ENCODE peak calls at places on chromosome 7, in nine cellular contexts. One of them, this sample, is unnamed.

GRCh38 chr7:122532406-122533269 is 166.3 kb downstream of the RNF133 start:
- DNase-seq in prostate gland: no peak
- DNase-seq in IMR-90: peak; percentile 5
- DNase-seq in uterus: no peak
- DNase-seq in upper lobe of left lung: no peak
- DNase-seq in adrenal gland: no peak
- DNase-seq in sigmoid colon: no peak
- DNase-seq in H54: no peak
- DNase-seq in body of pancreas: no peak
- DNase-seq in this sample: no peak

GRCh38 chr7:107387077-107387476 is 82.8 kb upstream of the GPR22 start:
- DNase-seq in upper lobe of left lung: peak; percentile 35
- DNase-seq in adrenal gland: no peak
- DNase-seq in H54: no peak
- DNase-seq in prostate gland: no peak
- DNase-seq in body of pancreas: no peak
- DNase-seq in uterus: peak; percentile 36
- DNase-seq in sigmoid colon: no peak
- DNase-seq in IMR-90: peak; percentile 39
- DNase-seq in this sample: peak; percentile 77

GRCh38 chr7:158582089-158582456 is 5.5 kb downstream of the PTPRN2 start:
- DNase-seq in IMR-90: no peak
- DNase-seq in sigmoid colon: peak; percentile 19
- DNase-seq in body of pancreas: peak; percentile 58
- DNase-seq in prostate gland: no peak
- DNase-seq in upper lobe of left lung: no peak
- DNase-seq in adrenal gland: no peak
- DNase-seq in uterus: no peak
- DNase-seq in H54: no peak
- DNase-seq in this sample: no peak

GRCh38 chr7:70812511-70812910 is 319.4 kb upstream of the GALNT17 start:
- DNase-seq in sigmoid colon: no peak
- DNase-seq in IMR-90: no peak
- DNase-seq in upper lobe of left lung: no peak
- DNase-seq in adrenal gland: no peak
- DNase-seq in body of pancreas: no peak
- DNase-seq in prostate gland: no peak
- DNase-seq in H54: no peak
- DNase-seq in uterus: no peak
- DNase-seq in this sample: no peak

GRCh38 chr7:77288676-77289320 is 89.2 kb upstream of the FGL2 start:
- DNase-seq in uterus: no peak
- DNase-seq in IMR-90: peak; percentile 41
- DNase-seq in adrenal gland: no peak
- DNase-seq in H54: no peak
- DNase-seq in prostate gland: no peak
- DNase-seq in body of pancreas: no peak
- DNase-seq in upper lobe of left lung: no peak
- DNase-seq in sigmoid colon: no peak
- DNase-seq in this sample: no peak

GRCh38 chr7:129698516-129699418 is 87.2 kb downstream of the NRF1 start:
- DNase-seq in H54: no peak
- DNase-seq in sigmoid colon: no peak
- DNase-seq in upper lobe of left lung: no peak
- DNase-seq in uterus: no peak
- DNase-seq in body of pancreas: no peak
- DNase-seq in IMR-90: no peak
- DNase-seq in adrenal gland: no peak
- DNase-seq in prostate gland: no peak
- DNase-seq in this sample: no peak

GRCh38 chr7:111083423-111083822 is 7.5 kb upstream of the LRRN3 start:
- DNase-seq in adrenal gland: no peak
- DNase-seq in upper lobe of left lung: no peak
- DNase-seq in body of pancreas: no peak
- DNase-seq in sigmoid colon: no peak
- DNase-seq in prostate gland: no peak
- DNase-seq in IMR-90: peak; percentile 78
- DNase-seq in H54: no peak
- DNase-seq in uterus: no peak
- DNase-seq in this sample: no peak

GRCh38 chr7:17640730-17641377 is 299.4 kb downstream of the SNX13 start:
- DNase-seq in H54: no peak
- DNase-seq in sigmoid colon: no peak
- DNase-seq in prostate gland: no peak
- DNase-seq in IMR-90: peak; percentile 31
- DNase-seq in body of pancreas: peak; percentile 33
- DNase-seq in uterus: peak; percentile 19
- DNase-seq in adrenal gland: peak; percentile 59
- DNase-seq in upper lobe of left lung: no peak
- DNase-seq in this sample: no peak

GRCh38 chr7:96320437-96320836 is 1.5 kb downstream of the SLC25A13 start:
- DNase-seq in sigmoid colon: no peak
- DNase-seq in uterus: no peak
- DNase-seq in body of pancreas: no peak
- DNase-seq in prostate gland: no peak
- DNase-seq in H54: no peak
- DNase-seq in upper lobe of left lung: no peak
- DNase-seq in adrenal gland: no peak
- DNase-seq in IMR-90: no peak
- DNase-seq in this sample: no peak

GRCh38 chr7:87202705-87203104 is 16.8 kb downstream of the TMEM243 start:
- DNase-seq in prostate gland: no peak
- DNase-seq in H54: no peak
- DNase-seq in adrenal gland: no peak
- DNase-seq in body of pancreas: no peak
- DNase-seq in upper lobe of left lung: no peak
- DNase-seq in sigmoid colon: no peak
- DNase-seq in uterus: no peak
- DNase-seq in IMR-90: no peak
- DNase-seq in this sample: no peak
- TF ChIP-seq POLR2A in prostate gland: no peak
- TF ChIP-seq POLR2A in H54: no peak
- TF ChIP-seq POLR2A in adrenal gland: no peak
- TF ChIP-seq POLR2A in body of pancreas: no peak
- TF ChIP-seq POLR2A in upper lobe of left lung: no peak
- TF ChIP-seq POLR2A in sigmoid colon: no peak
- TF ChIP-seq POLR2A in uterus: no peak
- TF ChIP-seq POLR2A in IMR-90: no peak
- TF ChIP-seq POLR2A in this sample: no peak

GRCh38 chr7:64665980-64666674 is at the start of gene ZNF107:
- DNase-seq in adrenal gland: peak; percentile 96
- DNase-seq in body of pancreas: peak; percentile 92
- DNase-seq in H54: peak; percentile 89
- DNase-seq in uterus: peak; percentile 94
- DNase-seq in sigmoid colon: peak; percentile 98
- DNase-seq in IMR-90: peak; percentile 93
- DNase-seq in prostate gland: peak; percentile 95
- DNase-seq in upper lobe of left lung: peak; percentile 88
- DNase-seq in this sample: peak; percentile 96
- TF ChIP-seq POLR2A in adrenal gland: no peak
- TF ChIP-seq POLR2A in body of pancreas: peak; percentile 52
- TF ChIP-seq POLR2A in H54: peak; percentile 78
- TF ChIP-seq POLR2A in uterus: peak; percentile 38
- TF ChIP-seq POLR2A in sigmoid colon: no peak
- TF ChIP-seq POLR2A in IMR-90: peak; percentile 55
- TF ChIP-seq POLR2A in prostate gland: peak; percentile 63
- TF ChIP-seq POLR2A in upper lobe of left lung: peak; percentile 61
- TF ChIP-seq POLR2A in this sample: peak; percentile 24

GRCh38 chr7:152173372-152174070 is 148.0 kb downstream of the GALNT11 start:
- DNase-seq in body of pancreas: no peak
- DNase-seq in uterus: no peak
- DNase-seq in prostate gland: no peak
- DNase-seq in upper lobe of left lung: no peak
- DNase-seq in adrenal gland: no peak
- DNase-seq in H54: no peak
- DNase-seq in sigmoid colon: no peak
- DNase-seq in IMR-90: no peak
- DNase-seq in this sample: no peak

GRCh38 chr7:152178405-152179058 is 153.1 kb downstream of the GALNT11 start:
- DNase-seq in uterus: no peak
- DNase-seq in adrenal gland: no peak
- DNase-seq in sigmoid colon: no peak
- DNase-seq in IMR-90: no peak
- DNase-seq in prostate gland: no peak
- DNase-seq in H54: no peak
- DNase-seq in upper lobe of left lung: no peak
- DNase-seq in body of pancreas: no peak
- DNase-seq in this sample: no peak

GRCh38 chr7:152180048-152180447 is 154.6 kb downstream of the GALNT11 start:
- DNase-seq in sigmoid colon: no peak
- DNase-seq in upper lobe of left lung: no peak
- DNase-seq in prostate gland: no peak
- DNase-seq in IMR-90: no peak
- DNase-seq in body of pancreas: no peak
- DNase-seq in adrenal gland: no peak
- DNase-seq in H54: no peak
- DNase-seq in uterus: no peak
- DNase-seq in this sample: no peak

GRCh38 chr7:152177696-152178404 is 152.4 kb downstream of the GALNT11 start:
- DNase-seq in upper lobe of left lung: no peak
- DNase-seq in IMR-90: peak; percentile 23
- DNase-seq in body of pancreas: no peak
- DNase-seq in sigmoid colon: no peak
- DNase-seq in uterus: no peak
- DNase-seq in prostate gland: no peak
- DNase-seq in H54: no peak
- DNase-seq in adrenal gland: no peak
- DNase-seq in this sample: no peak

DNA sequence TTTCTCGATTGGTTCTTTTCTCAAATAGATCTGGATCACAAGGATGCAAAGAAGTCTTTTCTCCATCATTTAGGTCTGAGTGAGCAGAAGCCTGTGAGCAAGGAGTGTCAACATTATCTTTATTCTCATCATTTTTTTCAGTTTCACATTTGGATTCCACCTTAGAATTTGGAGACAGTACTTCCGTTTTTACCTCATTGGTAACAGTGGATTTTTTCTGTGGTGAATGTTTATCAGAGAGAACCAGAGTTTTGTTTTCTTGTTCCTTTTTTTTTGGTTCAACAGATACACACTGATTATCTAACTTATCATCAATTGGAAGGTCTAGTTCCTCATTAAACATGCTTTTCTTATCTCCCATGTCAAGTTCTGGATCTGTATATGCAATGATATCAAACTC is 151.3 kb downstream of the GALNT11 start:
- DNase-seq in H54: no peak
- DNase-seq in uterus: no peak
- DNase-seq in body of pancreas: no peak
- DNase-seq in adrenal gland: no peak
- DNase-seq in prostate gland: no peak
- DNase-seq in upper lobe of left lung: no peak
- DNase-seq in sigmoid colon: no peak
- DNase-seq in IMR-90: no peak
- DNase-seq in this sample: no peak
- TF ChIP-seq POLR2A in H54: no peak
- TF ChIP-seq POLR2A in uterus: no peak
- TF ChIP-seq POLR2A in body of pancreas: no peak
- TF ChIP-seq POLR2A in adrenal gland: no peak
- TF ChIP-seq POLR2A in prostate gland: no peak
- TF ChIP-seq POLR2A in upper lobe of left lung: no peak
- TF ChIP-seq POLR2A in sigmoid colon: no peak
- TF ChIP-seq POLR2A in IMR-90: no peak
- TF ChIP-seq POLR2A in this sample: no peak

GRCh38 chr7:103074519-103075336 is at the start of the genes ARMC10 and FBXL13:
- DNase-seq in body of pancreas: peak; percentile 92
- DNase-seq in upper lobe of left lung: peak; percentile 99
- DNase-seq in adrenal gland: peak; percentile 90
- DNase-seq in uterus: peak; percentile 89
- DNase-seq in sigmoid colon: peak; percentile 95
- DNase-seq in IMR-90: peak; percentile 87
- DNase-seq in prostate gland: peak; percentile 87
- DNase-seq in H54: peak; percentile 80
- DNase-seq in this sample: peak; percentile 98
- TF ChIP-seq POLR2A in body of pancreas: peak; percentile 58
- TF ChIP-seq POLR2A in upper lobe of left lung: peak; percentile 64
- TF ChIP-seq POLR2A in adrenal gland: peak; percentile 34
- TF ChIP-seq POLR2A in uterus: peak; percentile 64
- TF ChIP-seq POLR2A in sigmoid colon: no peak
- TF ChIP-seq POLR2A in IMR-90: peak; percentile 51
- TF ChIP-seq POLR2A in prostate gland: peak; percentile 60
- TF ChIP-seq POLR2A in H54: peak; percentile 80
- TF ChIP-seq POLR2A in this sample: no peak

GRCh38 chr7:44123190-44124003 is at the start of gene POLD2:
- DNase-seq in uterus: peak; percentile 97
- DNase-seq in IMR-90: peak; percentile 92
- DNase-seq in H54: peak; percentile 100
- DNase-seq in sigmoid colon: peak; percentile 99
- DNase-seq in prostate gland: peak; percentile 97
- DNase-seq in body of pancreas: peak; percentile 98
- DNase-seq in upper lobe of left lung: peak; percentile 99
- DNase-seq in adrenal gland: peak; percentile 98
- DNase-seq in this sample: peak; percentile 99
- TF ChIP-seq POLR2A in uterus: peak; percentile 75
- TF ChIP-seq POLR2A in IMR-90: peak; percentile 61
- TF ChIP-seq POLR2A in H54: peak; percentile 84
- TF ChIP-seq POLR2A in sigmoid colon: peak; percentile 55
- TF ChIP-seq POLR2A in prostate gland: peak; percentile 52
- TF ChIP-seq POLR2A in body of pancreas: peak; percentile 75
- TF ChIP-seq POLR2A in upper lobe of left lung: peak; percentile 68
- TF ChIP-seq POLR2A in adrenal gland: peak; percentile 38
- TF ChIP-seq POLR2A in this sample: peak; percentile 29

This sample was measured in spleen.